ENCODE peak calls at places on chromosomes 5 and 9, in nine cellular contexts. L, T, A, G, M, Z, K, R and J are unnamed samples. For H3K27me3, the result is how much of the 10 kb centered on the place peaks cover.

GRCh38 chr5:147809830-147810666 is 21.4 kb downstream of the SPINK1 start:
- DNase-seq in M (no peak), R (peak), A (no peak), L (peak), K (no peak), G (no peak), Z (no peak), T (no peak), J (no peak)

GRCh38 chr5:97420646-97421045 is 237.6 kb upstream of the RIOK2 start:
- DNase-seq in L (no peak), G (no peak), M (no peak), R (no peak), K (no peak), T (peak), A (no peak), Z (no peak), J (no peak)

GRCh38 chr9:591292-591691 is 250.2 kb upstream of the DMRT1 start:
- DNase-seq in G (peak), K (peak), R (peak), A (no peak), L (no peak), Z (no peak), M (no peak), T (no peak), J (no peak)

GRCh38 chr5:80090884-80091166 is 55.7 kb downstream of the THBS4 start:
- DNase-seq in K (no peak), M (no peak), G (no peak), R (no peak), Z (no peak), A (no peak), L (no peak), T (no peak), J (no peak)

GRCh38 chr5:170330568-170331054 is 33.0 kb upstream of the LCP2 start:
- DNase-seq in K (no peak), R (no peak), A (no peak), G (no peak), T (no peak), L (no peak), Z (no peak), M (peak), J (no peak)

GRCh38 chr9:104856413-104856941 is 71.5 kb downstream of the ABCA1 start:
- DNase-seq in K (no peak), L (no peak), R (peak), Z (no peak), T (peak), M (no peak), G (no peak), A (no peak), J (no peak)

GRCh38 chr5:79149432-79149831 is 37.8 kb downstream of the BHMT start:
- DNase-seq in R (no peak), K (peak), G (no peak), L (no peak), Z (no peak), M (no peak), A (no peak), T (peak), J (no peak)

GRCh38 chr5:86623785-86624483 is 6.2 kb downstream of the COX7C start:
- DNase-seq in G (no peak), M (no peak), Z (no peak), K (no peak), A (no peak), L (no peak), T (no peak), R (peak), J (no peak)

GRCh38 chr9:16985559-16986348 is 115.3 kb upstream of the BNC2 start:
- DNase-seq in G (peak), Z (no peak), L (no peak), K (no peak), A (no peak), M (no peak), T (peak), R (peak), J (peak)

GRCh38 chr5:169350759-169351240 is 49.9 kb upstream of the SLIT3 start:
- DNase-seq in K (peak), L (peak), R (peak), A (peak), Z (no peak), T (peak), M (no peak), G (no peak), J (peak)

GRCh38 chr9:133647765-133648469 is 11.8 kb downstream of the DBH start:
- DNase-seq in L (no peak), M (no peak), K (no peak), A (no peak), T (no peak), G (no peak), Z (no peak), R (no peak), J (no peak)
- H3K27me3 ChIP-seq in L (under half), M (under half), K (under half), A (under half), T (under half), G (under half), Z (under half), R (under half), J (under half)

DNA sequence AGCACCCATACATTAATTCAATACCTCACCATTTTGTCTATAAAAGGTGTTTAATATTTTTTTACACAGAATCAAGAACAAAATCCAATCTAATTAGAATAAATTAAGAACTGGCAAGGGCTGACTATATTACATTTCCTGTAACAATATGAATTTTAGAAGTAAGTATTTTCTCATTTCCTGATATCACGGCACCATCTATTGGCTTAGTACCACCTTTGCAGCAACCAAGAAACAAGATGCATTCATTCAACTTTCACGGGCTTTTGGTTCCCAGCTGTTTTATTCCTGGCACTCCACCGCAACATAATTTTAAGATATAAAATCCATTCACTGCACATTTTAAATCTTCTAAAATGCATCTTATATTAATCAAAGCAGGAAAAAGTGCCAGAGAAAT is 20.6 kb downstream of the PSMB7 start:
- DNase-seq in A (no peak), T (no peak), Z (no peak), M (no peak), G (no peak), L (no peak), R (no peak), K (no peak), J (no peak)
- TF ChIP-seq CTCF in A (peak), T (no peak), Z (peak), M (no peak), G (no peak), L (no peak), R (peak), K (no peak), J (no peak)

DNA sequence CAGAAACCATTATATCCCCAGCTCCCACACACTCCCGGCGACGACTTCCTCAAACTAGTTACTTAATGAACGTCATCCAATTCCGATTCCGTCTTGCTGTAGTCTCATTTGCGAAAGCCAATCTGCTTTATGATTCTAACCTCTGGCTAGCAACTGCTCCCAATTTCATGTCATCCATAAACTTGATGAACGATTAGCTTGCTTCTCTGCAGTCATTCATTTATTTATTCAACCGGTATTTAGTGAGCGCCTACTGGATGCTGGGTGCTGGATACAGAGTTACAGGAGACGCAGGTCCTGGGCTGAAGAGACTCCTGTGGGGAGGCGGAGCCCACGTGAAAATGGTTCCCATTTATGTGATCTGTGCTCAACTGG is 46.2 kb downstream of the TSPAN17 start:
- DNase-seq in A (no peak), L (no peak), K (peak), R (no peak), T (no peak), G (no peak), M (no peak), Z (no peak), J (no peak)
- H3K27me3 ChIP-seq in A (under half), L (under half), K (under half), R (under half), T (under half), G (under half), M (under half), Z (under half), J (half or more)

DNA sequence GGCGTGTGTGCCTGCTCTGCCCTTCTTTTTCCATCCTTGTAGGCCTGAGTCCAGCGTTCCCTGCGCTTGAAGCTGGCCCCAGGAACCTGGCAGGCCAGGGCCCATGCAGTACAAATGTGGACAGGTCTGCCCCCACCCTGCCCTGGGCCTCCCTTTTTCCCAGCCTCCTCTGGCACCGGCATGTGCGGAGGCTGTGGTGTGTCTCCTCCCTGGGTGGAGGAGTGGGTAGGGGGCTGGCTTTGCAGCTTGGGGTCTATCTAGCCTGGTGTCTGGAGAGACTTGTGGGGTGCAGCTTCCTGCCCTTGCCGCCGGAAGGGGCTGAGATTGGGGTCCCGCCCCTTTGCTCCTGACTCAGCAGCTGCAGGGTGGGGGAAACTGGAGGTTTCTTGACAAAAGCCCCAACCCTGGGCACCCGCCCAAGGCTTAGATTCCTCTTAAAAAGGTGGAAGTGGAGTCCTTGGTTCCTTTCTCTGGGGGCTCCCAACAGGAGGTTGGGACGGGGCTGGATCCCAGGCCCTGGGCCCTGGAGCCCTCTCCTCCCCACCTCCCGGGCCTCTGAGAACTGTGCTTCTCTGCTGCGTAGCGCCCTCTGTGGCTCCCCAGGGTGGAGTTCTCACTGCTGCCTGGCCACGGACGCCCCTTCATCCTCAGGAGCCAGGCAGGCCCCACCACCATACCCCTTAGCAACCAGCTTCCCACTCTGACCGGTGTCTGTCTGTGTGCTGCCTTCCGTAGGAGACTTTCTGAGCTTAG is 18.0 kb downstream of the RXRA start:
- DNase-seq in Z (peak), M (no peak), A (no peak), T (no peak), R (no peak), K (no peak), L (no peak), G (peak), J (no peak)
- TF ChIP-seq CTCF in Z (peak), M (no peak), A (peak), T (no peak), R (no peak), K (no peak), L (peak), G (no peak), J (no peak)

GRCh38 chr9:132042324-132042723 is 37.3 kb downstream of the MED27 start:
- DNase-seq in A (no peak), L (no peak), R (peak), G (no peak), T (peak), Z (peak), K (peak), M (no peak), J (peak)
- H3K27me3 ChIP-seq in A (under half), L (under half), R (under half), G (under half), T (under half), Z (under half), K (under half), M (under half), J (under half)